ENCODE peak calls at places on chromosomes 6 and 20, in ten cellular contexts. One of them, this sample, is unnamed. For H3K9me3 and H3K27me3, the result is how much of the 10 kb centered on the place peaks cover.

GRCh38 chr6:76633259-76633658 is 560.8 kb upstream of the IMPG1 start:
- DNase-seq in hepatocyte: no peak
- DNase-seq in CD8-positive, alpha-beta memory T cell: no peak
- DNase-seq in HAP-1: no peak
- DNase-seq in PC-9: no peak
- DNase-seq in tibial nerve: no peak
- DNase-seq in AG04450: no peak
- DNase-seq in SJSA1: no peak
- DNase-seq in stomach: no peak
- DNase-seq in tibial artery: no peak
- DNase-seq in this sample: peak

GRCh38 chr6:157535354-157536217 is 154.6 kb downstream of the ZDHHC14 start:
- DNase-seq in stomach: no peak
- DNase-seq in tibial nerve: no peak
- DNase-seq in AG04450: no peak
- DNase-seq in CD8-positive, alpha-beta memory T cell: no peak
- DNase-seq in tibial artery: no peak
- DNase-seq in HAP-1: no peak
- DNase-seq in PC-9: peak
- DNase-seq in hepatocyte: peak
- DNase-seq in SJSA1: no peak
- DNase-seq in this sample: peak

GRCh38 chr6:102670756-102671155 is 1277.2 kb downstream of the GRIK2 start:
- DNase-seq in PC-9: no peak
- DNase-seq in CD8-positive, alpha-beta memory T cell: no peak
- DNase-seq in hepatocyte: no peak
- DNase-seq in HAP-1: no peak
- DNase-seq in stomach: no peak
- DNase-seq in tibial artery: no peak
- DNase-seq in SJSA1: no peak
- DNase-seq in tibial nerve: no peak
- DNase-seq in AG04450: no peak
- DNase-seq in this sample: no peak

GRCh38 chr6:111027219-111027618 is 45.4 kb downstream of the RPF2 start:
- DNase-seq in AG04450: no peak
- DNase-seq in SJSA1: no peak
- DNase-seq in CD8-positive, alpha-beta memory T cell: no peak
- DNase-seq in hepatocyte: no peak
- DNase-seq in tibial artery: no peak
- DNase-seq in PC-9: no peak
- DNase-seq in HAP-1: no peak
- DNase-seq in stomach: no peak
- DNase-seq in tibial nerve: no peak
- DNase-seq in this sample: no peak

GRCh38 chr6:85449388-85449817 is 480 bp upstream of the NT5E start:
- DNase-seq in tibial nerve: no peak
- DNase-seq in SJSA1: peak
- DNase-seq in HAP-1: no peak
- DNase-seq in stomach: no peak
- DNase-seq in AG04450: peak
- DNase-seq in tibial artery: no peak
- DNase-seq in hepatocyte: no peak
- DNase-seq in PC-9: peak
- DNase-seq in CD8-positive, alpha-beta memory T cell: peak
- DNase-seq in this sample: peak

GRCh38 chr6:68975064-68975463 is 340.0 kb downstream of the ADGRB3 start:
- DNase-seq in stomach: no peak
- DNase-seq in CD8-positive, alpha-beta memory T cell: no peak
- DNase-seq in HAP-1: peak
- DNase-seq in PC-9: no peak
- DNase-seq in AG04450: no peak
- DNase-seq in SJSA1: no peak
- DNase-seq in hepatocyte: peak
- DNase-seq in tibial artery: no peak
- DNase-seq in tibial nerve: no peak
- DNase-seq in this sample: no peak

GRCh38 chr6:97705568-97705967 is 422.6 kb upstream of the MMS22L start:
- DNase-seq in PC-9: no peak
- DNase-seq in tibial artery: no peak
- DNase-seq in HAP-1: peak
- DNase-seq in stomach: no peak
- DNase-seq in AG04450: no peak
- DNase-seq in hepatocyte: no peak
- DNase-seq in tibial nerve: no peak
- DNase-seq in SJSA1: no peak
- DNase-seq in CD8-positive, alpha-beta memory T cell: no peak
- DNase-seq in this sample: no peak

GRCh38 chr6:90759662-90760061 is 172.8 kb upstream of the MAP3K7 start:
- DNase-seq in tibial artery: no peak
- DNase-seq in SJSA1: no peak
- DNase-seq in stomach: no peak
- DNase-seq in tibial nerve: no peak
- DNase-seq in PC-9: no peak
- DNase-seq in HAP-1: no peak
- DNase-seq in AG04450: no peak
- DNase-seq in hepatocyte: no peak
- DNase-seq in CD8-positive, alpha-beta memory T cell: no peak
- DNase-seq in this sample: no peak

GRCh38 chr20:37911838-37912273 is 8.9 kb downstream of the VSTM2L start:
- DNase-seq in AG04450: no peak
- DNase-seq in SJSA1: no peak
- DNase-seq in tibial nerve: no peak
- DNase-seq in tibial artery: no peak
- DNase-seq in stomach: no peak
- DNase-seq in hepatocyte: peak
- DNase-seq in PC-9: no peak
- DNase-seq in HAP-1: peak
- DNase-seq in CD8-positive, alpha-beta memory T cell: no peak
- DNase-seq in this sample: peak

GRCh38 chr6:16633961-16634360 is 127.3 kb downstream of the ATXN1 start:
- DNase-seq in stomach: no peak
- DNase-seq in hepatocyte: no peak
- DNase-seq in PC-9: no peak
- DNase-seq in AG04450: no peak
- DNase-seq in tibial nerve: no peak
- DNase-seq in SJSA1: no peak
- DNase-seq in HAP-1: peak
- DNase-seq in tibial artery: no peak
- DNase-seq in CD8-positive, alpha-beta memory T cell: no peak
- DNase-seq in this sample: no peak

GRCh38 chr6:35343835-35344550 is 1.6 kb downstream of the PPARD start:
- DNase-seq in AG04450: no peak
- DNase-seq in CD8-positive, alpha-beta memory T cell: no peak
- DNase-seq in hepatocyte: no peak
- DNase-seq in tibial artery: no peak
- DNase-seq in stomach: no peak
- DNase-seq in PC-9: no peak
- DNase-seq in SJSA1: no peak
- DNase-seq in tibial nerve: no peak
- DNase-seq in HAP-1: no peak
- DNase-seq in this sample: no peak

GRCh38 chr20:60691966-60692615 is 560.0 kb upstream of the CDH4 start:
- DNase-seq in PC-9: no peak
- DNase-seq in tibial artery: no peak
- DNase-seq in AG04450: no peak
- DNase-seq in HAP-1: no peak
- DNase-seq in SJSA1: no peak
- DNase-seq in stomach: no peak
- DNase-seq in hepatocyte: no peak
- DNase-seq in CD8-positive, alpha-beta memory T cell: no peak
- DNase-seq in tibial nerve: no peak
- DNase-seq in this sample: no peak

GRCh38 chr6:31007694-31008093 is 2.6 kb upstream of the MUC22 start:
- DNase-seq in HAP-1: no peak
- DNase-seq in SJSA1: peak
- DNase-seq in hepatocyte: peak
- DNase-seq in tibial artery: no peak
- DNase-seq in CD8-positive, alpha-beta memory T cell: no peak
- DNase-seq in AG04450: peak
- DNase-seq in tibial nerve: no peak
- DNase-seq in PC-9: peak
- DNase-seq in stomach: no peak
- DNase-seq in this sample: peak

GRCh38 chr20:48769111-48769879 is 58.5 kb downstream of the PREX1 start:
- DNase-seq in stomach: peak
- DNase-seq in PC-9: no peak
- DNase-seq in AG04450: no peak
- DNase-seq in hepatocyte: no peak
- DNase-seq in HAP-1: no peak
- DNase-seq in tibial nerve: no peak
- DNase-seq in tibial artery: no peak
- DNase-seq in CD8-positive, alpha-beta memory T cell: peak
- DNase-seq in SJSA1: no peak
- DNase-seq in this sample: no peak

GRCh38 chr6:130269969-130270635 is 47.4 kb upstream of the SAMD3 start:
- DNase-seq in CD8-positive, alpha-beta memory T cell: no peak
- DNase-seq in hepatocyte: no peak
- DNase-seq in tibial nerve: no peak
- DNase-seq in stomach: no peak
- DNase-seq in SJSA1: no peak
- DNase-seq in tibial artery: no peak
- DNase-seq in HAP-1: no peak
- DNase-seq in AG04450: no peak
- DNase-seq in PC-9: no peak
- DNase-seq in this sample: no peak

GRCh38 chr6:130276507-130276906 is 53.8 kb upstream of the SAMD3 start:
- DNase-seq in AG04450: no peak
- DNase-seq in CD8-positive, alpha-beta memory T cell: no peak
- DNase-seq in stomach: no peak
- DNase-seq in hepatocyte: no peak
- DNase-seq in tibial artery: no peak
- DNase-seq in SJSA1: no peak
- DNase-seq in tibial nerve: no peak
- DNase-seq in PC-9: no peak
- DNase-seq in HAP-1: no peak
- DNase-seq in this sample: no peak

DNA sequence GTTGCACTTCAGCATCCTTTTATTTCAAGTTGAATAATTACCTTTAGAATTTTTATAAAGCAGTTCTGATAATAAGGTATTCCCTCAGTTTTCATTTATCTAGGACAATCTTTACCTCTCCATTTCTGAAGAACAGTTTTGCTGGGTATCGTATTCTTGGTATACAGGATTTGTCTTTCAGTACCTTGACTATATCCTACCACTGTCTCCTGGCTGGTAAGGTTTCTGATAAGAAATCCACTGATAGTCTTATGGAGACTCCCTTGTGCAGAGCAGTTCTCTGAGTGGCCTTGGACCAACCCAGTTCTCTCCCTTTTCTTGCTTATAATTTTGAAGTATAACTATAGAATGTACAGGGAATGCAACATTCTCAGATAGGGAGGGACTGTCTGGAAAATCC is 51.3 kb upstream of the SAMD3 start:
- DNase-seq in hepatocyte: no peak
- DNase-seq in AG04450: no peak
- DNase-seq in stomach: no peak
- DNase-seq in tibial artery: no peak
- DNase-seq in SJSA1: no peak
- DNase-seq in tibial nerve: no peak
- DNase-seq in PC-9: no peak
- DNase-seq in HAP-1: no peak
- DNase-seq in CD8-positive, alpha-beta memory T cell: no peak
- DNase-seq in this sample: no peak
- H3K9me3 ChIP-seq in hepatocyte: under half
- H3K9me3 ChIP-seq in AG04450: under half
- H3K9me3 ChIP-seq in stomach: under half
- H3K9me3 ChIP-seq in tibial artery: under half
- H3K9me3 ChIP-seq in SJSA1: under half
- H3K9me3 ChIP-seq in tibial nerve: under half
- H3K9me3 ChIP-seq in PC-9: under half
- H3K9me3 ChIP-seq in HAP-1: under half
- H3K9me3 ChIP-seq in CD8-positive, alpha-beta memory T cell: under half
- H3K9me3 ChIP-seq in this sample: under half

GRCh38 chr6:33692760-33693158 is 18.7 kb downstream of the UQCC2 start:
- DNase-seq in hepatocyte: no peak
- DNase-seq in HAP-1: no peak
- DNase-seq in tibial artery: no peak
- DNase-seq in SJSA1: no peak
- DNase-seq in CD8-positive, alpha-beta memory T cell: peak
- DNase-seq in stomach: peak
- DNase-seq in AG04450: no peak
- DNase-seq in tibial nerve: no peak
- DNase-seq in PC-9: no peak
- DNase-seq in this sample: no peak
- H3K4me3 ChIP-seq in hepatocyte: no peak
- H3K4me3 ChIP-seq in HAP-1: no peak
- H3K4me3 ChIP-seq in tibial artery: no peak
- H3K4me3 ChIP-seq in SJSA1: no peak
- H3K4me3 ChIP-seq in CD8-positive, alpha-beta memory T cell: peak
- H3K4me3 ChIP-seq in stomach: no peak
- H3K4me3 ChIP-seq in AG04450: no peak
- H3K4me3 ChIP-seq in tibial nerve: no peak
- H3K4me3 ChIP-seq in PC-9: no peak
- H3K4me3 ChIP-seq in this sample: no peak

DNA sequence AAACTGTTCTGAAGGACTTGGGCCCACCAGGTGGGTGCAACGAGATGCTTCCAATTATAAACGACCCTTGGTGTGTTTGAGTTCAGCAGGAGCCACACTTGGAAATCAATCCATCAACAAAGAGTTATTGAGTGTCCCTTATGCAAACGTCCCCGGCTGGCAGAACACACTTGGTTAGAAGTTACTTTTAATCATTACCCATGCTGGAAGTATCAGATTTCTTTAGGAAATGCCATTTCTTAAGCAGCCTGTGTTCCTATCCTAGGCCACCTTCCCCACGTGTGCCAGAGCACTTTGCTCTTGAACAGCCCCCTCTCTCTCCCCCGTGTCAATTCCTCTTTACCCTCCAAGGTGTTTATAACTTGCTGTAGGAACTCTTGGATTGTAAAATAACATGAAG is 37.7 kb upstream of the ZNF831 start:
- DNase-seq in hepatocyte: no peak
- DNase-seq in AG04450: no peak
- DNase-seq in HAP-1: no peak
- DNase-seq in SJSA1: no peak
- DNase-seq in tibial artery: no peak
- DNase-seq in CD8-positive, alpha-beta memory T cell: no peak
- DNase-seq in stomach: no peak
- DNase-seq in PC-9: no peak
- DNase-seq in tibial nerve: no peak
- DNase-seq in this sample: no peak
- H3K27me3 ChIP-seq in hepatocyte: under half
- H3K27me3 ChIP-seq in AG04450: under half
- H3K27me3 ChIP-seq in HAP-1: under half
- H3K27me3 ChIP-seq in SJSA1: under half
- H3K27me3 ChIP-seq in tibial artery: under half
- H3K27me3 ChIP-seq in CD8-positive, alpha-beta memory T cell: under half
- H3K27me3 ChIP-seq in stomach: under half
- H3K27me3 ChIP-seq in PC-9: half or more
- H3K27me3 ChIP-seq in tibial nerve: under half
- H3K27me3 ChIP-seq in this sample: under half

DNA sequence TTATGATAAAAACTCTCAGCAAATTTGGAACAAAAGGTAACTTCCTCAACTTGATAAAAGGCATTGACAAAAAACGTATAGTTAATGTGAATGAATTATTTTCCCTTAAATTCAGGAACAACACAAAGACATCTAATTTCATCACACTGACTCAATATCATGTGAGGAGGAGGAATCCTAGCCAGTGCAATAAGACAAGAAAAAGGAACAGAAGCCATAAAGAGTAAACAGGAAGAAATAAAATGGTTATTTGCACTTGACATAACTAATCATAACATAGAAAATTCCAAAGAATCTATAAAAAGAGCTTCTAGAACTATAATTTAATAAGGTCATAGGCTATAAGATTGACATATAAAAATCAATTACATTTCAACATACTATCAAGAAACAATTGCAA is 31.4 kb downstream of the CHD6 start:
- DNase-seq in tibial nerve: no peak
- DNase-seq in hepatocyte: no peak
- DNase-seq in CD8-positive, alpha-beta memory T cell: no peak
- DNase-seq in stomach: no peak
- DNase-seq in HAP-1: no peak
- DNase-seq in SJSA1: no peak
- DNase-seq in AG04450: no peak
- DNase-seq in tibial artery: no peak
- DNase-seq in PC-9: no peak
- DNase-seq in this sample: no peak
- H3K9me3 ChIP-seq in tibial nerve: under half
- H3K9me3 ChIP-seq in hepatocyte: under half
- H3K9me3 ChIP-seq in CD8-positive, alpha-beta memory T cell: under half
- H3K9me3 ChIP-seq in stomach: under half
- H3K9me3 ChIP-seq in HAP-1: under half
- H3K9me3 ChIP-seq in SJSA1: under half
- H3K9me3 ChIP-seq in AG04450: under half
- H3K9me3 ChIP-seq in tibial artery: under half
- H3K9me3 ChIP-seq in PC-9: under half
- H3K9me3 ChIP-seq in this sample: under half